ENCODE peak calls at places on chromosomes 12 and 14, in nine cellular contexts. D is tibial artery, B is bronchial epithelial cell, C is kidney epithelial cell, X is transverse colon, Y is endothelial cell, R is tibial nerve, E is GM20000, O is NB4. K is an unnamed sample.

GRCh38 chr12:15712823-15713663 is 76.1 kb downstream of the EPS8 start:
- DNase-seq in Y (no peak), C (no peak), R (peak), B (peak), X (peak), O (no peak), D (no peak), E (no peak), K (no peak)

GRCh38 chr12:126464157-126464556 is 1398.9 kb downstream of the AACS start:
- DNase-seq in Y (no peak), R (no peak), O (no peak), X (no peak), B (no peak), D (no peak), E (no peak), C (no peak), K (no peak)

GRCh38 chr12:66612053-66612775 is 66.7 kb downstream of the GRIP1 start:
- DNase-seq in D (no peak), Y (no peak), R (no peak), B (no peak), E (no peak), O (no peak), X (no peak), C (no peak), K (no peak)

GRCh38 chr12:95701275-95701674 is 89.3 kb downstream of the NTN4 start:
- DNase-seq in Y (no peak), E (no peak), O (no peak), R (no peak), D (no peak), C (no peak), B (peak), X (no peak), K (no peak)

GRCh38 chr12:53122961-53123468 is 19.7 kb downstream of the SOAT2 start:
- DNase-seq in O (no peak), R (no peak), Y (no peak), B (peak), C (no peak), D (no peak), E (peak), X (no peak), K (no peak)

GRCh38 chr14:35341454-35342159 is 49.4 kb downstream of the PSMA6 start:
- DNase-seq in X (peak), Y (no peak), C (peak), B (peak), E (no peak), D (peak), O (peak), R (peak), K (no peak)

GRCh38 chr12:94248582-94248981 is 100.2 kb downstream of the PLXNC1 start:
- DNase-seq in E (no peak), C (no peak), B (no peak), D (no peak), X (no peak), Y (no peak), R (no peak), O (no peak), K (no peak)

GRCh38 chr14:101196795-101197590 is 293.5 kb upstream of the RTL1 start:
- DNase-seq in B (no peak), O (no peak), E (no peak), Y (no peak), C (no peak), R (peak), D (no peak), X (no peak), K (no peak)

GRCh38 chr12:107320031-107320928 is 226.9 kb upstream of the CRY1 start:
- DNase-seq in E (peak), Y (peak), D (no peak), X (peak), R (no peak), O (peak), B (peak), C (no peak), K (peak)
- TF ChIP-seq CTCF in E (no peak), Y (no peak), D (no peak), X (no peak), R (no peak), O (no peak), B (no peak), C (no peak), K (no peak)

GRCh38 chr14:43001729-43002128 is 1395.1 kb downstream of the LRFN5 start:
- DNase-seq in C (no peak), E (no peak), O (no peak), R (no peak), X (no peak), B (no peak), D (no peak), Y (no peak), K (no peak)

GRCh38 chr14:43003845-43004244 is 1397.2 kb downstream of the LRFN5 start:
- DNase-seq in O (peak), Y (no peak), X (no peak), B (no peak), D (no peak), E (no peak), R (no peak), C (no peak), K (no peak)

GRCh38 chr14:43005807-43006206 is 1399.1 kb downstream of the LRFN5 start:
- DNase-seq in O (peak), E (no peak), C (no peak), D (no peak), Y (no peak), R (no peak), X (no peak), B (peak), K (no peak)
- TF ChIP-seq CTCF in O (no peak), E (no peak), C (peak), D (no peak), Y (no peak), R (no peak), X (no peak), B (no peak), K (no peak)

DNA sequence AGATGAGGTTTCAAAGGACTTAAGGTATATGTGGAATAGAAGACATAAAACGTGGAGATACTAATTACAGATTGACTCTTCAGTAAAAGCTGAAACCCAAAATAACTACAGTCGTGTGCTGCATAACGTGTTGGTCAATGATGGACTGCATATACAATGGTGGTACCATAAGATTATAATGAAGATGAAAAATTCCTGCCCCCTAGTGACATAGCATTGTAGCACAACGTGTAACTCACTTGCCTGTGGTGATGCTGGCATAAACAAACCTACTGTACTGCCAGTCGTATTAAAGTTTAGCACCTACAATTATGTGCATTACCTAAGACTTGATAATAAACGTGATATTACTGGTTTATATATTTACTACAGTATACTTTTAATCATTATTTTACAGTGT is 150.3 kb downstream of the LRRK2 start:
- DNase-seq in C (no peak), Y (no peak), X (no peak), D (no peak), O (peak), B (peak), R (no peak), E (no peak), K (no peak)
- TF ChIP-seq CTCF in C (no peak), Y (peak), X (no peak), D (no peak), O (peak), B (peak), R (no peak), E (no peak), K (peak)

GRCh38 chr12:64473176-64473575 is 21.3 kb downstream of the TBK1 start:
- DNase-seq in O (no peak), Y (no peak), B (no peak), E (no peak), X (no peak), D (no peak), C (no peak), R (no peak), K (no peak)

GRCh38 chr12:64466178-64466577 is 14.3 kb downstream of the TBK1 start:
- DNase-seq in C (no peak), D (no peak), B (no peak), O (no peak), Y (no peak), X (no peak), E (no peak), R (no peak), K (no peak)

GRCh38 chr12:64469455-64470142 is 17.7 kb downstream of the TBK1 start:
- DNase-seq in D (no peak), R (no peak), X (no peak), O (no peak), B (no peak), Y (no peak), E (no peak), C (no peak), K (no peak)

GRCh38 chr12:64470507-64470906 is 18.6 kb downstream of the TBK1 start:
- DNase-seq in B (no peak), O (no peak), C (no peak), D (no peak), E (no peak), X (no peak), R (no peak), Y (no peak), K (no peak)

DNA sequence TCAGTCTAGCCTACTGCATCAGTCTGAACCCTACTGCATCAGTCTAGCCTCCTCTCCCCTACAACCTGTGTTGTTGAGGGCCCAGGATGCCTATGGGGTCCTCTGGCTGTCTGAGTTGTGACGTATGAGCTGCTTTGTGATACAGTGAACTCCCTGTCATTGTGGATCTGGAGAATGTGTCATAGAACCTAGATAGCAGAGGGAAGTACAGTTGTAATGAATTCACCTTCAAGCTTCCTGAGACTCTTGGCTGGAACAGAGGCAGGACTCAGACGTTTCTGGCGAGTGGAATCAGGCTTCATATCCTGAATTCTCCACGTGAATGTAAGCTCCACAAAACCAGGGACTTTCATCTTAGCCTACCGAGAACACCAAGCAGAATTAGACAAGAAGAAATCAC is 17.0 kb downstream of the TBK1 start:
- DNase-seq in E (no peak), R (no peak), Y (no peak), B (no peak), D (no peak), X (no peak), O (no peak), C (no peak), K (no peak)
- TF ChIP-seq CTCF in E (no peak), R (no peak), Y (no peak), B (no peak), D (no peak), X (no peak), O (no peak), C (no peak), K (no peak)

DNA sequence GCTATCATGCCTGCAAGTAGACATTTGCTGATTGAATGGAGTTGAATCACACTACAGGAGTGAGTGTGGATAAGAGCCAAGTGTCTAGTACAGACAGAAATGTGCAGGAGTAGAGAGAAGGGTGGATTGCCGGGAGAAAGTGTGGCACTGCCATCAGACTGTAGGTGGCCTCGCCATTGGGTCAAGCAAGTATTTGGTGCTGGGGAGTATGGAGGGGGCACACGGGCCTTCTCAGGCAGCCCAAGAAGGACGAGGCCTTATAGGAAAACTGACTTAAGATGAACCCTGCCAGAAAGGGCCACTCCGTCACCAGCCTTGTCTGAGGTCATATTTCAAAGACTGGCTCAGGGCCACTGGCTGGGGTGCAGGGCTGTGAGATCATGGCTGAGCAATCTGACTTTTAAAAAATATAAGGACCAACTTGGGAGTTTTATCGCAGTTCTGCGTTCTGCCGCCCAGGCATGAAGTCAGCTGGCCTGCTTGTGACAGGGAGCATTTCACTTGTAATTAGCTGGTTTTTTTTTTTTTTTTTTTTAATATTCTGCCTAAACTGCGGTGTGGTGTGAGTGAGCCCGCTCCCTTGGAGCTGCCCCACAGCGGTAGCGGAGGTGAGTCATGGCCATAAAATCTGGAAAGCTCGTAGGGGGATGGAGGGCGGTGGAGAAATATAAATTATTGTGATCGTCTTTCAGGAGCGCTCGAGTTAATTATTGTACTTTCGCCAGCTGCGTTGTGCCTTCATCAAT is 231.7 kb downstream of the C12orf75 start:
- DNase-seq in R (no peak), B (peak), Y (no peak), D (no peak), E (no peak), X (peak), O (no peak), C (peak), K (no peak)
- TF ChIP-seq CTCF in R (no peak), B (peak), Y (no peak), D (no peak), E (no peak), X (no peak), O (no peak), C (peak), K (no peak)

DNA sequence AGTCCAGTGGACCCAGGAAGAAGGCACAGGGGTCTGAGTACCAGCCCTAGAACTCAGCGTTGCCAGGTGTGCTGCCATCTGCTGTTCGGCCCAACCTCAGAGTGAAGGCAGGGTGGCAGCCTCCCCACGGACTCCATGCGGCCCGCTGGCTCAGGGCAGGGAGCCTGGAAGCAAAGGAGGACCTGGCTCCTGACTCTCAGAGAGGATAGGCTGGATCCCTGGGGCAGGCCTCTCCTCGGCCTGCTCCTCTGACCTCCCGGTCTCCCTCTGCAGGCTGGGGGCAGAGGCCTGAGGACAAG is 10.1 kb downstream of the MCRS1 start:
- DNase-seq in X (no peak), O (no peak), R (no peak), D (no peak), C (no peak), B (no peak), Y (no peak), E (no peak), K (no peak)
- TF ChIP-seq CTCF in X (no peak), O (no peak), R (no peak), D (no peak), C (peak), B (peak), Y (no peak), E (no peak), K (no peak)

GRCh38 chr14:97058071-97058470 is 260.9 kb downstream of the VRK1 start:
- DNase-seq in X (no peak), C (no peak), E (no peak), O (no peak), B (no peak), Y (no peak), D (no peak), R (no peak), K (no peak)

GRCh38 chr14:97058589-97058988 is 261.4 kb downstream of the VRK1 start:
- DNase-seq in R (no peak), E (no peak), X (no peak), Y (no peak), D (no peak), B (no peak), C (no peak), O (no peak), K (no peak)

GRCh38 chr14:97057238-97057637 is 260.1 kb downstream of the VRK1 start:
- DNase-seq in Y (no peak), D (no peak), C (no peak), X (no peak), O (no peak), R (no peak), B (no peak), E (no peak), K (no peak)

GRCh38 chr14:97053941-97054340 is 256.8 kb downstream of the VRK1 start:
- DNase-seq in X (no peak), C (no peak), B (no peak), E (no peak), Y (no peak), O (no peak), R (no peak), D (no peak), K (no peak)

DNA sequence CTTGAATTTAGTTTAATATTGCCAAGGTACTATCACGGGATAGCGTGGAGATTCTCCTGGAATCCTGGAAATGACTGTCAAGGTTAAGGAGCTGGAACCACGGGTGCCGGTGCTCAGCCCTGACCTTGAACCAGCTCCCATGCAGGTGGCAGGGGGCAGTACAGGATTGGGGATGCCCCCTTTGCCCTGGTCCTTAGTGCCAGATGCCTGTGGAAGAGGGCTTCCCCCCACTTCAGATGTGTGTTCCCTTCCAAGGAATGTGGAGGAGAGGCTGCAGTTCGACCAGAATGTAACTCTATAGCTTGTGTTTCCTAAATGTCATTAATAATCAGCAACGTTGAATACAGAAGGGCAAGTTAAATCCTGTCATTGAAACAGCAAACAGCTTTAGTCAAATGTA is 258.9 kb downstream of the VRK1 start:
- DNase-seq in C (no peak), Y (no peak), E (no peak), O (peak), R (no peak), D (no peak), B (peak), X (no peak), K (no peak)
- TF ChIP-seq CTCF in C (no peak), Y (no peak), E (no peak), O (no peak), R (no peak), D (no peak), B (no peak), X (no peak), K (peak)

DNA sequence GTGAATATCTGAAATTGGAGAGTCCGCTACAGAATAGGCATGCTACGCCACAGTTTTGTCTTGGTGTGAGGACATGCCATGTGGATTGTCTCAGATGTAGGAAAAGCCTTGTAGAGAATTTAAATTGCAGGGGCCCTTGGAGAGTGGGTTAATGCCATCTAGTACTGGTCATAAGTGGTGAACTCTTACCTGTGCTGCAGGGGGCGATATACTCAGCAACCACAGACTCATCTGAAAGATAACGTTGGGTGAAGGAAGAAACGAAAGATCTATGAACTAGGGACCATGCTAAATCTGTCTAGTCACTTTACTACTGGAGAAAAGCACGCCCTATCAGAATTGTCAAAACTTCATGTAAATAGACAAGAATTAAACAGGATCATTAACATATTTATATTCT is 33.7 kb upstream of the A2M start:
- DNase-seq in C (no peak), R (no peak), D (no peak), Y (no peak), B (peak), E (no peak), O (no peak), X (no peak), K (no peak)
- TF ChIP-seq CTCF in C (no peak), R (no peak), D (no peak), Y (peak), B (peak), E (no peak), O (no peak), X (no peak), K (peak)

K was measured in GM06990.